ENCODE peak calls at places on chromosomes 11 and 22, in nine cellular contexts. I is GM23338, S is heart right ventricle, D is GM13976, W is cardiac muscle cell, X is psoas muscle, B is right lobe of liver, U is upper lobe of right lung, V is uterus. M is an unnamed sample.

GRCh38 chr11:78646564-78647185 is 72.0 kb upstream of the NARS2 start:
- DNase-seq in I (peak), S (peak), D (peak), W (peak), X (peak), B (peak), U (no peak), V (no peak), M (peak)

GRCh38 chr11:60870733-60871377 is 3.5 kb downstream of the ZP1 start:
- DNase-seq in I (no peak), S (no peak), D (no peak), W (no peak), X (no peak), B (no peak), U (no peak), V (no peak), M (no peak)

GRCh38 chr11:57424802-57425564 is 1.9 kb downstream of the SLC43A3 start:
- DNase-seq in I (no peak), S (peak), D (peak), W (peak), X (peak), B (peak), U (peak), V (peak), M (no peak)

GRCh38 chr11:103953797-103954495 is 82.5 kb upstream of the DDI1 start:
- DNase-seq in I (no peak), S (no peak), D (no peak), W (no peak), X (no peak), B (no peak), U (no peak), V (no peak), M (no peak)

GRCh38 chr22:46091277-46091977 is 58.9 kb upstream of the PPARA start:
- DNase-seq in I (no peak), S (no peak), D (no peak), W (no peak), X (peak), B (no peak), U (peak), V (no peak), M (no peak)

GRCh38 chr22:36246718-36247117 is 6.2 kb upstream of the APOL1 start:
- DNase-seq in I (no peak), S (no peak), D (no peak), W (no peak), X (no peak), B (no peak), U (no peak), V (no peak), M (no peak)

GRCh38 chr22:36356708-36357694 is 30.8 kb downstream of the MYH9 start:
- DNase-seq in I (no peak), S (no peak), D (no peak), W (no peak), X (no peak), B (no peak), U (no peak), V (no peak), M (no peak)

GRCh38 chr11:79956061-79956460 is 515.2 kb upstream of the TENM4 start:
- DNase-seq in I (no peak), S (no peak), D (no peak), W (no peak), X (no peak), B (no peak), U (no peak), V (no peak), M (no peak)

GRCh38 chr22:32842486-32842885 is 41.0 kb downstream of the TIMP3 start:
- DNase-seq in I (no peak), S (no peak), D (no peak), W (no peak), X (no peak), B (no peak), U (no peak), V (no peak), M (no peak)

GRCh38 chr22:31296258-31296657 is 4.0 kb upstream of the PIK3IP1 start:
- DNase-seq in I (no peak), S (no peak), D (no peak), W (peak), X (no peak), B (no peak), U (no peak), V (no peak), M (no peak)

GRCh38 chr22:41915783-41916493 is 1.1 kb upstream of the SHISA8 start:
- DNase-seq in I (no peak), S (no peak), D (no peak), W (no peak), X (no peak), B (no peak), U (no peak), V (no peak), M (no peak)

GRCh38 chr22:25746012-25746373 is 4.0 kb downstream of the MYO18B start:
- DNase-seq in I (no peak), S (no peak), D (no peak), W (peak), X (no peak), B (no peak), U (no peak), V (no peak), M (no peak)

GRCh38 chr22:49010901-49011300 is 816.8 kb downstream of the BRD1 start:
- DNase-seq in I (no peak), S (no peak), D (no peak), W (no peak), X (no peak), B (peak), U (peak), V (no peak), M (no peak)

GRCh38 chr11:120302001-120302805 is 22.9 kb upstream of the TLCD5 start:
- DNase-seq in I (no peak), S (no peak), D (no peak), W (no peak), X (no peak), B (peak), U (peak), V (no peak), M (no peak)

GRCh38 chr11:108221981-108222685 is at the start of gene NPAT:
- DNase-seq in I (no peak), S (no peak), D (no peak), W (no peak), X (no peak), B (no peak), U (no peak), V (no peak), M (no peak)

GRCh38 chr11:125404811-125405481 is 91.1 kb downstream of the FEZ1 start:
- DNase-seq in I (peak), S (peak), D (peak), W (peak), X (peak), B (peak), U (peak), V (peak), M (peak)

GRCh38 chr11:130358398-130358797 is 43.7 kb upstream of the ZBTB44 start:
- DNase-seq in I (no peak), S (no peak), D (no peak), W (no peak), X (no peak), B (no peak), U (no peak), V (no peak), M (no peak)

GRCh38 chr22:41256898-41257260 is 16.1 kb upstream of the CHADL start:
- DNase-seq in I (peak), S (no peak), D (no peak), W (peak), X (no peak), B (no peak), U (no peak), V (no peak), M (no peak)

GRCh38 chr11:20363500-20364411 is at the start of gene HTATIP2:
- DNase-seq in I (peak), S (peak), D (peak), W (peak), X (peak), B (peak), U (peak), V (peak), M (peak)

GRCh38 chr11:28529540-28530410 is 421.6 kb downstream of the METTL15 start:
- DNase-seq in I (peak), S (no peak), D (peak), W (peak), X (no peak), B (no peak), U (no peak), V (no peak), M (no peak)

GRCh38 chr11:100687032-100687629 is at the start of gene ARHGAP42:
- DNase-seq in I (peak), S (peak), D (peak), W (peak), X (peak), B (peak), U (peak), V (peak), M (peak)

GRCh38 chr22:46027219-46028068 is 50.5 kb upstream of the WNT7B start:
- DNase-seq in I (peak), S (no peak), D (no peak), W (no peak), X (peak), B (peak), U (peak), V (peak), M (peak)

DNA sequence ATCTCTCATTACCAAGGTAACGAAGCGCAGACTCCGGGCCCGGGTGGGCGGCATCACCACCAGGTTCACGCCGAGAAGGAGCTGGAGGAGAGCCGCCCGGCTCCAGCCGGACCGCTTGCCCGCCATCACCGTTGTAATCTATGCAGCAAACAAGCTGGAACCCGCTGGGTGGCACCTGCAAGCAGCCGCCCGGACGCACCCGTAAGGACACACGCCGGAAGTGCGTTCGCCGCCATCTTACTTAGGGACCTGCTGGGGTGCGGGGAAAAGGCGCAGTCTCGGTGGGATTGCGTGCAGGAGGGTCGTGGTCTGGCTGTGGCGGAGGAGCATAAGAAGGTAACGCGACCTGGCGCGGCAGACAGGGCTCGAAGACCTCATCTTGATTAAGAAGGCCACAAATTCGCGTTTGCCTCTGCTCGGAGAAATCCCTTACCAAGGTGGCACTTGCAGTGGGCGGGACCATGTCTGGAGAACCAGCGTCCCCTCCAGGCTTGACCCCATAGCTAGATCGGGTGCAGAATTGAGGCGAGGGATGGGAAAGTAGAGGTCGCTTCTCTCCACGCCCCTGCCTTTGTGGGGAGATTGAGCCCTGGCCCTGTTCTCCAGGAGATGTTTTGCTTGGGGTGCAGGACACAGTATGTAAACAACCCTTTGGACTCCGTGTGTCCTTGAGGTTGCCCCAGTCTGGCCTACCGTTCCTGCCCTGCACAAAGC is at the start of gene ACP2:
- DNase-seq in I (peak), S (peak), D (peak), W (peak), X (peak), B (peak), U (peak), V (peak), M (peak)
- TF ChIP-seq CTCF in I (peak), S (peak), D (peak), W (peak), X (no peak), B (no peak), U (peak), V (peak), M (peak)

GRCh38 chr11:66465371-66466224 is 1.1 kb upstream of the PELI3 start:
- DNase-seq in I (no peak), S (no peak), D (no peak), W (no peak), X (no peak), B (peak), U (no peak), V (no peak), M (no peak)

GRCh38 chr11:66468691-66469090 is 2.0 kb downstream of the PELI3 start:
- DNase-seq in I (no peak), S (no peak), D (no peak), W (no peak), X (no peak), B (no peak), U (no peak), V (no peak), M (no peak)

GRCh38 chr11:66467756-66468155 is 1.1 kb downstream of the PELI3 start:
- DNase-seq in I (peak), S (no peak), D (no peak), W (peak), X (no peak), B (peak), U (no peak), V (no peak), M (peak)

GRCh38 chr11:66466225-66467033 is at the start of gene PELI3:
- DNase-seq in I (peak), S (peak), D (peak), W (peak), X (peak), B (peak), U (peak), V (peak), M (peak)

DNA sequence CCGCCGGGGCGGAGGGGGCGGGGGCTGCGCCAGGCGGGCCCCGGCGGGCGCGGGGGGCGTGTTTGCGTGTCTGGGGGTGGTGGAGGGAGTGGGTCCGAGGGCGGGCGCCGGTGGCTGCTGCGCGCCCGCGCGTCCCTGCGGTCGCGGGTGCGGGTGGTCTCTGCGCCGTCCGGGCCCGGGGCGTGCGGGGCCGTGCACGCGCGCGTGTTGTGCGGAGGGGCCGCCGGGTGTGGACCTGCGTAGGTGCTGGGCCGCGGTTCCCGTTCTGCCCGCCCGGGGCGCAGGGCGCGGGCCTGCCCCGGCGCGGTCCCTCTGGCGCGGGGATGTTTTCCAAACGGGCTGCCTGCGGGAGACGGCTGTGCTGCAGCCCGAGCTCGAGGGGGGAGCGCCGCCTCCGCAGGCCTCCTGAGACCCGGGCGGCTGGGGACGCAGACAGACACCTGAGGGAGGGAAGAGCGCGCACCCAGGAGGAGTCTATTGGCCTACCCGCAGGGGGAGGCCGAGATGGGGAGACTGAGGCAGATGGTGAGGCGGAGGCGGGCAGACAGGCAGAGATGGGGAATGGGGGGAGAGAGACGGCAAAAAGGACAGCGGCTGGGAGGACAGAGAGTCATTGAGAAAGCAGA is 442 bp downstream of the PELI3 start:
- DNase-seq in I (peak), S (no peak), D (peak), W (peak), X (peak), B (no peak), U (no peak), V (no peak), M (no peak)
- TF ChIP-seq CTCF in I (no peak), S (peak), D (no peak), W (peak), X (peak), B (peak), U (peak), V (peak), M (peak)

DNA sequence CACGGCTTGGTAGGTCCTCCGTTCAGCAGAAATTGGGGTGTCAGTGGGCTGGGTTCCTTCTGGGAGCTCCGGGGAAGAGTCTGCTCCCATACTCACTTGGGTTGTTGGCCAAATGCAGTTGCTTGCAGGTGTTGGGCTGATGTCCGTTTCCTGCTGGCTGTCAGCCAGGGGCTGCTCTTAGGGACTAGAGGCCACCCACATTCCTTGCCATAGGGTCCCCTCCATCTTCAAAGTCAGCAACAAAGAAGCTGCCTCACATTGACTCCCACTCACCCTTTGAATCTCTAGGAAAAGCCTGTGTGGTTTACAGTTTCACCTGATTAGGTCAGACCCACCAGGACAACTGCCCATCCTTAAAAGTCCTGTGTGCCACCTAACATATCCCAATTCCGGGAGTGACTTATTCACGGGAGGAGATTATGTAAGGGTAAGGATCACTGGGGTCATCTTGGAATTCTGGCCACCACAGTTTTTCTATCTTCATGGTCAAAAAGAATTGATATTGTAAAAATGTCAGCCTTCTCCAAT is 43.0 kb downstream of the TPCN2 start:
- DNase-seq in I (no peak), S (no peak), D (no peak), W (no peak), X (no peak), B (no peak), U (no peak), V (no peak), M (no peak)
- TF ChIP-seq CTCF in I (no peak), S (no peak), D (no peak), W (no peak), X (no peak), B (no peak), U (no peak), V (no peak), M (no peak)

GRCh38 chr11:32279672-32280071 is 155.7 kb downstream of the WT1 start:
- DNase-seq in I (peak), S (no peak), D (no peak), W (no peak), X (no peak), B (no peak), U (no peak), V (no peak), M (no peak)
- TF ChIP-seq CTCF in I (peak), S (no peak), D (no peak), W (peak), X (no peak), B (no peak), U (no peak), V (no peak), M (peak)

DNA sequence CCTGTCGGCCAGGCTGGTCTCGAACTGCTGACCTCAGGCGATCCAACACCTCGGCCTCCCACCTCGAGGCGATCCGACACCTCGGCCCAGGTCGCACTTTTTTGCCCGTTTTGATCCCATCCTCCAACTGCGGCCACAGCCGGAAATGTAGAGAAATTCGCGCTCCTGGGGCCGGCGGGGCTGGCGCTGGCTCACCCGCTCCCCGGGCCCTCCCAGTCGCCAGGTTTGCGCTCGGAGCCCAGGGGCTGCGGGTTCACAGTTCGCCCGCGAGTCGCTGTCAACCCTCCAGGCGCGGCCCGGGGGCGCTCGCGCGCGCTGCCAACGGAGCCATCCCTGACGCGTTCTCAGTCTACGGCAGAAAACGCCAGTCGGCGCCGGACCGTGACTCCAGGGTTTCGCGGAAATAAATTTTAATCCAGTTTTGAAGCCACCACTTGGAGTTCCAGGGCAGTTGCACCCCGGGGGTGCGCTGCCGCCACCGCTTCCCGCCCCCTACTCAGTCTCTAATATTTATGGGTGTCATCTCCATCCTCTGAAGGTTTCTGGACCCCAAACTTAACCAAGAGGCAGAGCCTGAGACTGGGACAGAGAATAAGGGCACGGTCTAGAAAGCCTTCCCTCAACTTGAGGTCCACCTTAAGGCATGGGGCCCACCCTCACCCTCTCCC is 1.5 kb upstream of the KLHDC7B start:
- DNase-seq in I (peak), S (peak), D (peak), W (peak), X (peak), B (peak), U (peak), V (no peak), M (peak)
- TF ChIP-seq CTCF in I (peak), S (peak), D (peak), W (peak), X (peak), B (peak), U (peak), V (peak), M (peak)